ENCODE peak calls at places on chromosomes 4 and X, in eight cellular contexts. P is NCI-H1092; Z is stimulated activated naive B cell treated with anti-CD40 and anti-IgM and Interleukin-4, amounts not matched to agents 10 μg/mL and 1 μg/mL and 100 μg/mL, for 72 hours; S is effector memory CD8-positive, alpha-beta T cell; H is stimulated activated CD4-positive, alpha-beta T cell treated with anti-CD3 and anti-CD28 coated beads, Interleukin-2, amount 100 ng/mL, for 24 hours; M is activated naive CD4-positive, alpha-beta T cell treated with Interleukin-2 at 50 U/mL for 16 hours; W is COR-L47; O is posterior vena cava. E is an unnamed sample.

GRCh38 chr4:39970559-39971270 is 7.0 kb downstream of the PDS5A start:
- DNase-seq in P (no peak), Z (peak), S (no peak), H (no peak), M (no peak), W (no peak), O (peak), E (peak)

GRCh38 chrX:148069759-148070503 is 88.8 kb downstream of the FMR1NB start:
- DNase-seq in P (no peak), Z (peak), S (no peak), H (no peak), M (no peak), W (no peak), O (no peak), E (no peak)

GRCh38 chr4:25258980-25259578 is 25.2 kb downstream of the PI4K2B start:
- DNase-seq in P (no peak), Z (no peak), S (no peak), H (no peak), M (no peak), W (no peak), O (no peak), E (peak)

GRCh38 chr4:169051331-169051730 is 41.3 kb upstream of the CBR4 start:
- DNase-seq in P (no peak), Z (no peak), S (no peak), H (no peak), M (no peak), W (no peak), O (no peak), E (no peak)

GRCh38 chrX:136880003-136880451 is 498 bp downstream of the RBMX start:
- DNase-seq in P (peak), Z (peak), S (peak), H (no peak), M (peak), W (peak), O (no peak), E (no peak)

GRCh38 chr4:7192252-7193039 is at the start of gene SORCS2:
- DNase-seq in P (peak), Z (peak), S (peak), H (peak), M (peak), W (peak), O (peak), E (peak)

GRCh38 chr4:26609398-26609797 is 25.5 kb downstream of the TBC1D19 start:
- DNase-seq in P (no peak), Z (no peak), S (peak), H (no peak), M (no peak), W (no peak), O (no peak), E (no peak)

GRCh38 chr4:10077101-10077491 is 39.5 kb downstream of the WDR1 start:
- DNase-seq in P (no peak), Z (no peak), S (no peak), H (no peak), M (no peak), W (no peak), O (peak), E (no peak)

GRCh38 chr4:69092190-69092589 is 4.1 kb upstream of the UGT2B7 start:
- DNase-seq in P (no peak), Z (no peak), S (no peak), H (no peak), M (no peak), W (peak), O (no peak), E (peak)

GRCh38 chr4:7009591-7009990 is 33.6 kb upstream of the TADA2B start:
- DNase-seq in P (no peak), Z (no peak), S (no peak), H (no peak), M (no peak), W (no peak), O (no peak), E (no peak)

GRCh38 chrX:1466971-1467561 is 14.4 kb upstream of the ASMTL start:
- DNase-seq in P (no peak), Z (peak), S (peak), H (peak), M (peak), W (no peak), O (no peak), E (no peak)

GRCh38 chr4:23945521-23946017 is 55.7 kb upstream of the PPARGC1A start:
- DNase-seq in P (no peak), Z (no peak), S (no peak), H (no peak), M (no peak), W (no peak), O (peak), E (peak)

GRCh38 chr4:13522282-13523104 is 21.8 kb downstream of the NKX3-2 start:
- DNase-seq in P (no peak), Z (no peak), S (no peak), H (no peak), M (no peak), W (no peak), O (no peak), E (no peak)

GRCh38 chrX:106588801-106589200 is 23.0 kb upstream of the RADX start:
- DNase-seq in P (no peak), Z (no peak), S (no peak), H (no peak), M (no peak), W (no peak), O (no peak), E (no peak)

GRCh38 chr4:120723986-120724385 is 198.5 kb downstream of the PRDM5 start:
- DNase-seq in P (no peak), Z (no peak), S (no peak), H (no peak), M (no peak), W (no peak), O (no peak), E (no peak)

GRCh38 chr4:95544433-95545103 is 4.2 kb downstream of the UNC5C start:
- DNase-seq in P (no peak), Z (no peak), S (no peak), H (no peak), M (no peak), W (no peak), O (no peak), E (no peak)